ENCODE peak calls at places on chromosomes 7 and 10, in eight cellular contexts. E is cardiac fibroblast, V is thyroid gland, L is foreskin fibroblast, Y is bronchial epithelial cell, I is AG04450, A is kidney epithelial cell, M is astrocyte of the cerebellum. G is an unnamed sample.

GRCh38 chr10:113683300-113683699 is 3.6 kb downstream of the CASP7 start:
- DNase-seq in E (no peak), V (no peak), L (no peak), Y (no peak), I (no peak), A (no peak), M (no peak), G (no peak)

GRCh38 chr7:47266131-47266706 is 315.7 kb downstream of the TNS3 start:
- DNase-seq in E (peak), V (peak), L (peak), Y (peak), I (peak), A (peak), M (peak), G (peak)

GRCh38 chr7:7103343-7104313 is 78.7 kb upstream of the C1GALT1 start:
- DNase-seq in E (peak), V (peak), L (peak), Y (peak), I (peak), A (peak), M (peak), G (peak)

GRCh38 chr10:8045728-8046494 is 8.6 kb upstream of the GATA3 start:
- DNase-seq in E (no peak), V (no peak), L (no peak), Y (no peak), I (no peak), A (no peak), M (no peak), G (no peak)

GRCh38 chr10:28722065-28722803 is 44.9 kb downstream of the BAMBI start:
- DNase-seq in E (peak), V (peak), L (peak), Y (no peak), I (peak), A (no peak), M (no peak), G (no peak)

GRCh38 chr7:7424151-7424873 is 111.4 kb downstream of the COL28A1 start:
- DNase-seq in E (peak), V (peak), L (peak), Y (peak), I (no peak), A (no peak), M (no peak), G (no peak)

GRCh38 chr7:137716061-137716460 is 130.7 kb downstream of the DGKI start:
- DNase-seq in E (no peak), V (no peak), L (no peak), Y (no peak), I (no peak), A (no peak), M (no peak), G (no peak)

GRCh38 chr10:110137142-110137545 is 70.3 kb upstream of the MXI1 start:
- DNase-seq in E (peak), V (no peak), L (peak), Y (peak), I (peak), A (no peak), M (peak), G (peak)

GRCh38 chr7:85292908-85293576 is 106.2 kb upstream of the SEMA3D start:
- DNase-seq in E (no peak), V (no peak), L (no peak), Y (no peak), I (no peak), A (no peak), M (no peak), G (no peak)

GRCh38 chr7:5230272-5231067 is 40.4 kb downstream of the WIPI2 start:
- DNase-seq in E (no peak), V (peak), L (no peak), Y (peak), I (no peak), A (no peak), M (no peak), G (no peak)

GRCh38 chr10:11145498-11145855 is 127.8 kb downstream of the CELF2 start:
- DNase-seq in E (peak), V (no peak), L (no peak), Y (no peak), I (no peak), A (no peak), M (no peak), G (no peak)

GRCh38 chr7:135768467-135768866 is 19.9 kb upstream of the FAM180A start:
- DNase-seq in E (no peak), V (no peak), L (no peak), Y (no peak), I (no peak), A (no peak), M (no peak), G (no peak)

DNA sequence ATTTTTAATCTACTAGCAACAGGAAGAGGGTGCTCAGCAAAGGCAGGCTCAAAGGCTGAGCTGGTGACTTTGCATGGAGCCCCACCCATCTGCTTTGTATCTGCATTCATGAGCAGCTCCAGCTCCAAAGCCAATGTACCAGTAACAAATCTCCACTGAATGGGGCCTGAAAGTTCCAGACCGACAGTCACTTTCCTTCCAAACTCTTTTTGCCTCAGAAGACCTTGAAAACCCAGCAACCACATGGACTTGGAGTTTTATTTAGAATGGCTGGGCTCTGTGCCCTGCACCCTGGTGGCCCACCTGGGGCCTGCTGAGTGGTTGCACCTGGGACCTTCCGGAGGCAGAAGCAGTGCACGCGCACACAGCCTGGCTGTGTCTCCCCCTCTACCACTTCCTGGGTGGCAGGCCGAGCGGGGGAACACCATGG is 195.0 kb upstream of the PLXNA4 start:
- DNase-seq in E (no peak), V (no peak), L (peak), Y (no peak), I (no peak), A (no peak), M (no peak), G (no peak)
- H3K4me3 ChIP-seq in E (no peak), V (no peak), L (no peak), Y (no peak), I (no peak), A (no peak), M (no peak), G (no peak)

DNA sequence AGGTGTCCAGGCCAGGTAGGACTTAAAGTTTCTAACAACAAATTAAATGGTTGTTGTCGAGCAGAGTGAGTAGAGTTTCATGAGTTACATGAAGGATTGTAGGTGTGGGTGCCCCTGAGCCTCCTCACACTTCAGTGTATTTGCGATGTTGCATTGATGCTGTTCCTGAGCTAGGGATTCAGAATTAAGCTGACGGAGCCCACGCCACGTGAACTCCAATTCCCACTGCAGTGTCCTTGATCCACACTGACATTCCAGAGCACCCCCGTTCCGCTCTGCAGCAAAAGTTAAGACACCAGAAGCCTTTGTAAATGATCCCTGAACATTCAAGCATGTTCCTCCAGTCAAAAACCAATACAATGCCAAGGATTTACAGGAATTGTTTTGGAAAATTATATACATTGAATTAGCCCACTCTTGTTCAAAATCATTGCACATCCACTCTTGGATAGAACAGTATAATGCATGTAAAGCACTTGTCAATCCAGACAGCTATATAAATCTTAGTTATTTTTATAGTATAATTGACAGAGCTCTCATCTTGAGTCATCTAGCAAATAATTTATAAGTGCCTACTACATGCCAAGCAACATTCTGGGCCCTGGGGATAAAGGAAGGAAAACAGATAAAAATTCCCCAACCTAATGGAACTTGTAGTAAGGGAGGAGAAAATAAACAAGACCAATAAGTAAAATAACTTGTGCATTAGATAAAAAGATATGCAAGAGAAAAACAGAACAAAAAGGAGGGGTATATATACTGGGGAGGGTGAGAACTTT is 78.9 kb upstream of the SEC61G start:
- DNase-seq in E (no peak), V (no peak), L (no peak), Y (no peak), I (no peak), A (no peak), M (no peak), G (peak)
- H3K4me3 ChIP-seq in E (no peak), V (no peak), L (no peak), Y (no peak), I (no peak), A (no peak), M (no peak), G (no peak)

GRCh38 chr7:118288098-118288497 is 63.6 kb downstream of the ANKRD7 start:
- DNase-seq in E (no peak), V (no peak), L (no peak), Y (no peak), I (no peak), A (no peak), M (peak), G (no peak)
- H3K4me3 ChIP-seq in E (no peak), V (no peak), L (no peak), Y (no peak), I (no peak), A (no peak), M (no peak), G (no peak)

DNA sequence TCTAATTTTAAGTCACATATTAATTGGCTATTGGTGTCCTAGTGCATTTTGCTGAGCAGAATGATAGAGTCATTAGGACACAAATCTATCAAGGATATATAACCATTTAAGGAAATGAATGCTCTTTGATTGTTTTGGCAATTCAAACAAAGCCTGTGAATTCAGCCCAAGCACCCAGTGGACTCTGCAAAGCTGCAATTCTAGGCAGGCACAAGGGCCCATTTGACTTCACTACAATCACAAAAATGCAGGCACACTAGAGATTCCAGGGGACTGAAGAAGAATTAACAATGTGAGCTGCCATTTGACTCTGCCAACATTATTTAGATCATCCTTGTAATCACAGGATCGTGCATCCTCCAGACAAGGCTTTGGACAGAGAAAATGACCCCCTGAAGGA is 544.2 kb upstream of the PHF14 start:
- DNase-seq in E (no peak), V (peak), L (no peak), Y (no peak), I (no peak), A (no peak), M (no peak), G (no peak)
- H3K4me3 ChIP-seq in E (no peak), V (no peak), L (no peak), Y (no peak), I (no peak), A (no peak), M (no peak), G (no peak)

GRCh38 chr10:59335497-59335896 is 26.9 kb downstream of the FAM13C start:
- DNase-seq in E (no peak), V (no peak), L (no peak), Y (no peak), I (no peak), A (no peak), M (no peak), G (no peak)

GRCh38 chr10:59337254-59337653 is 25.1 kb downstream of the FAM13C start:
- DNase-seq in E (peak), V (peak), L (peak), Y (peak), I (peak), A (no peak), M (peak), G (peak)

GRCh38 chr10:59340279-59340678 is 22.1 kb downstream of the FAM13C start:
- DNase-seq in E (no peak), V (no peak), L (peak), Y (no peak), I (no peak), A (no peak), M (no peak), G (no peak)

GRCh38 chr10:59333731-59334130 is 28.6 kb downstream of the FAM13C start:
- DNase-seq in E (no peak), V (no peak), L (no peak), Y (no peak), I (no peak), A (no peak), M (no peak), G (no peak)

DNA sequence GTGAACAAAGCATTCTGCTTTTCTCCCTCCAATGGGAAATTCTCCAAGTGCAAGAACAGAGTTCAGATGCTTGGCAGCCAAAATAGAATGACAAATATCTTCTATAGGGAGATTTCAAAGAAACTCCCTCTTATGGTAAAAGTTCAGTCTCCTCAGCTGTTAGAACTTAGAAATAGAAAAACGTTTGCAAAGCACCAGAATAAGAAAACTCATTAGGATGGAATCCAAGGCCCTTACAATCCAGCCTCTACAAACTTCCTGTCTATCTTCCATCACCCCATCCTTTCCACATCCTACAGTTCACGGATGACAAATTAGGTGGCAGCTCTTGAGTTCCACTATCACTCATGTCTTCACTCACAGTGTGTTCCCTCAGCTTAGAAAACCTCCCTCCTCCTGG is 25.7 kb downstream of the FAM13C start:
- DNase-seq in E (peak), V (no peak), L (peak), Y (peak), I (peak), A (no peak), M (peak), G (no peak)
- H3K4me3 ChIP-seq in E (no peak), V (no peak), L (no peak), Y (no peak), I (no peak), A (no peak), M (no peak), G (no peak)